ENCODE peak calls at places on chromosomes 2 and 18, in four cellular contexts. One of them, this sample, is unnamed.
A peak's percentile ranks its signal among the peaks of the same experiment; 100 is the strongest.

GRCh38 chr2:162074579-162074922 is 536 bp upstream of the DPP4 start:
- DNase-seq in T-helper 9 cell: no peak
- DNase-seq in AG04450: no peak
- DNase-seq in NCI-H774: no peak
- DNase-seq in this sample: no peak

GRCh38 chr2:202529389-202529788 is 105.4 kb upstream of the FAM117B start:
- DNase-seq in AG04450: peak; percentile 37
- DNase-seq in T-helper 9 cell: no peak
- DNase-seq in NCI-H774: no peak
- DNase-seq in this sample: no peak

GRCh38 chr2:194166818-194167217 is 1490.2 kb upstream of the SLC39A10 start:
- DNase-seq in T-helper 9 cell: no peak
- DNase-seq in AG04450: no peak
- DNase-seq in NCI-H774: no peak
- DNase-seq in this sample: no peak

GRCh38 chr2:145022671-145023330 is 502.9 kb upstream of the ZEB2 start:
- DNase-seq in AG04450: peak; percentile 61
- DNase-seq in T-helper 9 cell: no peak
- DNase-seq in NCI-H774: no peak
- DNase-seq in this sample: no peak

GRCh38 chr2:237915576-237915975 is 51.2 kb upstream of the UBE2F start:
- DNase-seq in AG04450: no peak
- DNase-seq in NCI-H774: no peak
- DNase-seq in T-helper 9 cell: no peak
- DNase-seq in this sample: no peak

GRCh38 chr18:43662657-43663056 is 385.4 kb upstream of the SYT4 start:
- DNase-seq in NCI-H774: no peak
- DNase-seq in AG04450: peak; percentile 80
- DNase-seq in T-helper 9 cell: no peak
- DNase-seq in this sample: no peak

GRCh38 chr2:121790276-121790956 is 35.0 kb downstream of the TSN start:
- DNase-seq in AG04450: peak; percentile 63
- DNase-seq in NCI-H774: no peak
- DNase-seq in T-helper 9 cell: no peak
- DNase-seq in this sample: no peak

GRCh38 chr2:134035605-134036370 is 218.1 kb upstream of the MGAT5 start:
- DNase-seq in NCI-H774: no peak
- DNase-seq in AG04450: no peak
- DNase-seq in T-helper 9 cell: no peak
- DNase-seq in this sample: no peak

GRCh38 chr2:10408649-10409579 is 39.2 kb downstream of the ODC1 start:
- DNase-seq in AG04450: no peak
- DNase-seq in T-helper 9 cell: peak; percentile 72
- DNase-seq in NCI-H774: peak; percentile 87
- DNase-seq in this sample: peak; percentile 86

GRCh38 chr2:8239402-8240127 is 442.3 kb upstream of the ID2 start:
- DNase-seq in NCI-H774: no peak
- DNase-seq in AG04450: no peak
- DNase-seq in T-helper 9 cell: no peak
- DNase-seq in this sample: peak; percentile 38

GRCh38 chr2:70556608-70557007 is 3.0 kb upstream of the TGFA start:
- DNase-seq in T-helper 9 cell: no peak
- DNase-seq in NCI-H774: no peak
- DNase-seq in AG04450: no peak
- DNase-seq in this sample: no peak

GRCh38 chr2:222572761-222573174 is 83.1 kb downstream of the FARSB start:
- DNase-seq in NCI-H774: no peak
- DNase-seq in T-helper 9 cell: no peak
- DNase-seq in AG04450: peak; percentile 15
- DNase-seq in this sample: no peak

GRCh38 chr2:212005077-212005671 is 533.4 kb downstream of the ERBB4 start:
- DNase-seq in T-helper 9 cell: no peak
- DNase-seq in AG04450: no peak
- DNase-seq in NCI-H774: no peak
- DNase-seq in this sample: no peak

GRCh38 chr2:176569574-176569973 is 300.3 kb downstream of the MTX2 start:
- DNase-seq in NCI-H774: no peak
- DNase-seq in AG04450: no peak
- DNase-seq in T-helper 9 cell: no peak
- DNase-seq in this sample: no peak

GRCh38 chr18:6960656-6961055 is 156.9 kb downstream of the LAMA1 start:
- DNase-seq in T-helper 9 cell: no peak
- DNase-seq in AG04450: no peak
- DNase-seq in NCI-H774: no peak
- DNase-seq in this sample: no peak

GRCh38 chr2:75560022-75560767 is 544 bp downstream of the EVA1A start:
- DNase-seq in AG04450: no peak
- DNase-seq in NCI-H774: peak; percentile 21
- DNase-seq in T-helper 9 cell: no peak
- DNase-seq in this sample: peak; percentile 9

GRCh38 chr2:82340578-82341053 is 2036.1 kb upstream of the LRRTM1 start:
- DNase-seq in AG04450: no peak
- DNase-seq in T-helper 9 cell: no peak
- DNase-seq in NCI-H774: no peak
- DNase-seq in this sample: no peak

GRCh38 chr18:28792404-28793103 is 615.6 kb upstream of the CDH2 start:
- DNase-seq in T-helper 9 cell: no peak
- DNase-seq in AG04450: no peak
- DNase-seq in NCI-H774: no peak
- DNase-seq in this sample: no peak

GRCh38 chr2:86563650-86564061 is 413 bp upstream of the CHMP3 start:
- DNase-seq in AG04450: no peak
- DNase-seq in T-helper 9 cell: no peak
- DNase-seq in NCI-H774: no peak
- DNase-seq in this sample: no peak

GRCh38 chr18:45851196-45851925 is 25.9 kb downstream of the SIGLEC15 start:
- DNase-seq in NCI-H774: no peak
- DNase-seq in AG04450: no peak
- DNase-seq in T-helper 9 cell: no peak
- DNase-seq in this sample: no peak

GRCh38 chr2:196983934-196984333 is 57.4 kb upstream of the PGAP1 start:
- DNase-seq in T-helper 9 cell: no peak
- DNase-seq in AG04450: no peak
- DNase-seq in NCI-H774: no peak
- DNase-seq in this sample: no peak

GRCh38 chr2:84302513-84303412 is 156.3 kb downstream of the SUCLG1 start:
- DNase-seq in AG04450: no peak
- DNase-seq in NCI-H774: no peak
- DNase-seq in T-helper 9 cell: peak; percentile 2
- DNase-seq in this sample: peak; percentile 30

GRCh38 chr18:56127322-56128099 is 510.9 kb downstream of the TXNL1 start:
- DNase-seq in T-helper 9 cell: no peak
- DNase-seq in AG04450: no peak
- DNase-seq in NCI-H774: no peak
- DNase-seq in this sample: no peak

GRCh38 chr2:173854840-173855239 is 110.3 kb downstream of the SP3 start:
- DNase-seq in AG04450: no peak
- DNase-seq in NCI-H774: peak; percentile 20
- DNase-seq in T-helper 9 cell: no peak
- DNase-seq in this sample: no peak

GRCh38 chr18:47881752-47882455 is 48.6 kb downstream of the SMAD2 start:
- DNase-seq in T-helper 9 cell: no peak
- DNase-seq in AG04450: peak; percentile 11
- DNase-seq in NCI-H774: no peak
- DNase-seq in this sample: no peak

GRCh38 chr2:207630491-207630890 is 5.3 kb upstream of the METTL21A start:
- DNase-seq in NCI-H774: no peak
- DNase-seq in T-helper 9 cell: no peak
- DNase-seq in AG04450: no peak
- DNase-seq in this sample: no peak

GRCh38 chr2:134206573-134206972 is 47.3 kb upstream of the MGAT5 start:
- DNase-seq in AG04450: no peak
- DNase-seq in NCI-H774: no peak
- DNase-seq in T-helper 9 cell: no peak
- DNase-seq in this sample: no peak

GRCh38 chr2:203809084-203809521 is 58.5 kb upstream of the CTLA4 start:
- DNase-seq in NCI-H774: no peak
- DNase-seq in T-helper 9 cell: no peak
- DNase-seq in AG04450: no peak
- DNase-seq in this sample: no peak

GRCh38 chr2:96540136-96540535 is 3.6 kb downstream of the ARID5A start:
- DNase-seq in NCI-H774: no peak
- DNase-seq in T-helper 9 cell: no peak
- DNase-seq in AG04450: no peak
- DNase-seq in this sample: no peak

GRCh38 chr2:136207030-136207623 is 89.2 kb upstream of the CXCR4 start:
- DNase-seq in AG04450: no peak
- DNase-seq in T-helper 9 cell: no peak
- DNase-seq in NCI-H774: no peak
- DNase-seq in this sample: peak; percentile 31

GRCh38 chr2:3180082-3180908 is 197.3 kb downstream of the EIPR1 start:
- DNase-seq in T-helper 9 cell: no peak
- DNase-seq in NCI-H774: no peak
- DNase-seq in AG04450: no peak
- DNase-seq in this sample: no peak

GRCh38 chr2:236661064-236661761 is 91.6 kb downstream of the ACKR3 start:
- DNase-seq in AG04450: no peak
- DNase-seq in T-helper 9 cell: no peak
- DNase-seq in NCI-H774: no peak
- DNase-seq in this sample: no peak

GRCh38 chr18:53745228-53745967 is 479.1 kb downstream of the MBD2 start:
- DNase-seq in NCI-H774: no peak
- DNase-seq in AG04450: no peak
- DNase-seq in T-helper 9 cell: no peak
- DNase-seq in this sample: no peak

This sample was measured in stimulated activated naive CD8-positive, alpha-beta T cell treated with anti-CD3 and anti-CD28 coated beads, Interleukin-15, Interleukin-2, amounts not matched to agents 100 U/mL and 50 U/mL, for 24 hours.